ENCODE peak calls at places on chromosomes 3 and 15, in seven cellular contexts. One of them, this sample, is unnamed.
A peak's percentile ranks its signal among the peaks of the same experiment; 100 is the strongest.

GRCh38 chr15:66885281-66885915 is 180.0 kb upstream of the SMAD3 start:
- DNase-seq in NCI-H187: no peak
- DNase-seq in HFFc6: no peak
- DNase-seq in amygdala: no peak
- DNase-seq in GM12892: no peak
- DNase-seq in GM20000: no peak
- DNase-seq in choroid plexus epithelial cell: no peak
- DNase-seq in this sample: no peak

GRCh38 chr15:43208052-43209002 is 12.5 kb downstream of the EPB42 start:
- DNase-seq in NCI-H187: no peak
- DNase-seq in HFFc6: no peak
- DNase-seq in amygdala: no peak
- DNase-seq in GM12892: no peak
- DNase-seq in GM20000: no peak
- DNase-seq in choroid plexus epithelial cell: no peak
- DNase-seq in this sample: no peak

GRCh38 chr3:13173186-13173585 is 100.0 kb upstream of the IQSEC1 start:
- DNase-seq in NCI-H187: no peak
- DNase-seq in HFFc6: no peak
- DNase-seq in amygdala: no peak
- DNase-seq in GM12892: no peak
- DNase-seq in GM20000: no peak
- DNase-seq in choroid plexus epithelial cell: no peak
- DNase-seq in this sample: no peak

GRCh38 chr15:32677238-32677750 is 35.8 kb downstream of the SCG5 start:
- DNase-seq in NCI-H187: no peak
- DNase-seq in HFFc6: no peak
- DNase-seq in amygdala: no peak
- DNase-seq in GM12892: no peak
- DNase-seq in GM20000: no peak
- DNase-seq in choroid plexus epithelial cell: peak; percentile 35
- DNase-seq in this sample: no peak

GRCh38 chr3:102223139-102223538 is 211.7 kb upstream of the ZPLD1 start:
- DNase-seq in NCI-H187: no peak
- DNase-seq in HFFc6: no peak
- DNase-seq in amygdala: no peak
- DNase-seq in GM12892: no peak
- DNase-seq in GM20000: no peak
- DNase-seq in choroid plexus epithelial cell: no peak
- DNase-seq in this sample: no peak

GRCh38 chr15:61828860-61829513 is 231.3 kb downstream of the VPS13C start:
- DNase-seq in NCI-H187: no peak
- DNase-seq in HFFc6: no peak
- DNase-seq in amygdala: no peak
- DNase-seq in GM12892: no peak
- DNase-seq in GM20000: no peak
- DNase-seq in choroid plexus epithelial cell: no peak
- DNase-seq in this sample: no peak

GRCh38 chr15:92226020-92226612 is 167.6 kb upstream of the ST8SIA2 start:
- DNase-seq in NCI-H187: no peak
- DNase-seq in HFFc6: no peak
- DNase-seq in amygdala: no peak
- DNase-seq in GM12892: peak; percentile 3
- DNase-seq in GM20000: peak; percentile 15
- DNase-seq in choroid plexus epithelial cell: no peak
- DNase-seq in this sample: no peak

GRCh38 chr15:62539236-62539635 is 374.2 kb upstream of the C2CD4B start:
- DNase-seq in NCI-H187: no peak
- DNase-seq in HFFc6: no peak
- DNase-seq in amygdala: no peak
- DNase-seq in GM12892: no peak
- DNase-seq in GM20000: no peak
- DNase-seq in choroid plexus epithelial cell: no peak
- DNase-seq in this sample: no peak

GRCh38 chr15:90838066-90838465 is 30.3 kb upstream of the FURIN start:
- DNase-seq in NCI-H187: no peak
- DNase-seq in HFFc6: no peak
- DNase-seq in amygdala: no peak
- DNase-seq in GM12892: no peak
- DNase-seq in GM20000: no peak
- DNase-seq in choroid plexus epithelial cell: no peak
- DNase-seq in this sample: no peak

GRCh38 chr15:39833515-39833981 is 50.9 kb upstream of the FSIP1 start:
- DNase-seq in NCI-H187: no peak
- DNase-seq in HFFc6: peak; percentile 86
- DNase-seq in amygdala: no peak
- DNase-seq in GM12892: no peak
- DNase-seq in GM20000: no peak
- DNase-seq in choroid plexus epithelial cell: peak; percentile 61
- DNase-seq in this sample: no peak

GRCh38 chr3:100693225-100693624 is 16.1 kb upstream of the TFG start:
- DNase-seq in NCI-H187: no peak
- DNase-seq in HFFc6: no peak
- DNase-seq in amygdala: no peak
- DNase-seq in GM12892: no peak
- DNase-seq in GM20000: no peak
- DNase-seq in choroid plexus epithelial cell: no peak
- DNase-seq in this sample: no peak

GRCh38 chr3:189146842-189147241 is 24.9 kb upstream of the TPRG1 start:
- DNase-seq in NCI-H187: no peak
- DNase-seq in HFFc6: peak; percentile 26
- DNase-seq in amygdala: no peak
- DNase-seq in GM12892: no peak
- DNase-seq in GM20000: no peak
- DNase-seq in choroid plexus epithelial cell: no peak
- DNase-seq in this sample: no peak

GRCh38 chr3:186930639-186931486 is 537 bp downstream of the ST6GAL1 start:
- DNase-seq in NCI-H187: peak; percentile 53
- DNase-seq in HFFc6: peak; percentile 9
- DNase-seq in amygdala: peak; percentile 57
- DNase-seq in GM12892: no peak
- DNase-seq in GM20000: peak; percentile 83
- DNase-seq in choroid plexus epithelial cell: peak; percentile 52
- DNase-seq in this sample: peak; percentile 55

GRCh38 chr15:57534279-57534678 is 57.4 kb upstream of the MYZAP start:
- DNase-seq in NCI-H187: no peak
- DNase-seq in HFFc6: no peak
- DNase-seq in amygdala: no peak
- DNase-seq in GM12892: no peak
- DNase-seq in GM20000: no peak
- DNase-seq in choroid plexus epithelial cell: no peak
- DNase-seq in this sample: no peak

GRCh38 chr3:73144276-73144675 is 82.8 kb downstream of the EBLN2 start:
- DNase-seq in NCI-H187: no peak
- DNase-seq in HFFc6: no peak
- DNase-seq in amygdala: no peak
- DNase-seq in GM12892: no peak
- DNase-seq in GM20000: no peak
- DNase-seq in choroid plexus epithelial cell: peak; percentile 45
- DNase-seq in this sample: no peak

GRCh38 chr3:156093966-156094365 is 26.4 kb upstream of the KCNAB1 start:
- DNase-seq in NCI-H187: no peak
- DNase-seq in HFFc6: no peak
- DNase-seq in amygdala: no peak
- DNase-seq in GM12892: no peak
- DNase-seq in GM20000: no peak
- DNase-seq in choroid plexus epithelial cell: no peak
- DNase-seq in this sample: no peak

GRCh38 chr15:60993008-60993407 is 236.1 kb downstream of the RORA start:
- DNase-seq in NCI-H187: no peak
- DNase-seq in HFFc6: peak; percentile 59
- DNase-seq in amygdala: no peak
- DNase-seq in GM12892: no peak
- DNase-seq in GM20000: no peak
- DNase-seq in choroid plexus epithelial cell: peak; percentile 87
- DNase-seq in this sample: no peak

This sample was measured in GM18507.